ENCODE peak calls at places on chromosome 20, in eight cellular contexts. One of them, this sample, is unnamed.

GRCh38 chr20:51767867-51768758 is at the start of gene ATP9A:
- DNase-seq in cardiac fibroblast: peak
- DNase-seq in WTC11: peak
- DNase-seq in GM13976: no peak
- DNase-seq in CD8-positive, alpha-beta memory T cell: no peak
- DNase-seq in HTR-8/SVneo: peak
- DNase-seq in HuH-7: no peak
- DNase-seq in stimulated activated CD4-positive, alpha-beta T cell treated with anti-CD3 and anti-CD28 coated beads, TNF-alpha, amount 100 ng/mL, for 24 hours: no peak
- DNase-seq in this sample: peak

GRCh38 chr20:13996265-13996664 is 949 bp downstream of the MACROD2 start:
- DNase-seq in WTC11: no peak
- DNase-seq in GM13976: no peak
- DNase-seq in HuH-7: peak
- DNase-seq in stimulated activated CD4-positive, alpha-beta T cell treated with anti-CD3 and anti-CD28 coated beads, TNF-alpha, amount 100 ng/mL, for 24 hours: no peak
- DNase-seq in CD8-positive, alpha-beta memory T cell: no peak
- DNase-seq in HTR-8/SVneo: no peak
- DNase-seq in cardiac fibroblast: no peak
- DNase-seq in this sample: no peak

GRCh38 chr20:57390604-57391438 is at the start of gene RBM38:
- DNase-seq in WTC11: peak
- DNase-seq in stimulated activated CD4-positive, alpha-beta T cell treated with anti-CD3 and anti-CD28 coated beads, TNF-alpha, amount 100 ng/mL, for 24 hours: peak
- DNase-seq in CD8-positive, alpha-beta memory T cell: peak
- DNase-seq in HuH-7: peak
- DNase-seq in cardiac fibroblast: peak
- DNase-seq in GM13976: peak
- DNase-seq in HTR-8/SVneo: peak
- DNase-seq in this sample: peak

GRCh38 chr20:12394786-12395185 is 477.1 kb downstream of the BTBD3 start:
- DNase-seq in HuH-7: peak
- DNase-seq in CD8-positive, alpha-beta memory T cell: no peak
- DNase-seq in WTC11: peak
- DNase-seq in stimulated activated CD4-positive, alpha-beta T cell treated with anti-CD3 and anti-CD28 coated beads, TNF-alpha, amount 100 ng/mL, for 24 hours: no peak
- DNase-seq in cardiac fibroblast: no peak
- DNase-seq in GM13976: no peak
- DNase-seq in HTR-8/SVneo: no peak
- DNase-seq in this sample: no peak

GRCh38 chr20:39800548-39800947 is 838.4 kb downstream of the DHX35 start:
- DNase-seq in CD8-positive, alpha-beta memory T cell: no peak
- DNase-seq in cardiac fibroblast: peak
- DNase-seq in stimulated activated CD4-positive, alpha-beta T cell treated with anti-CD3 and anti-CD28 coated beads, TNF-alpha, amount 100 ng/mL, for 24 hours: no peak
- DNase-seq in HuH-7: no peak
- DNase-seq in GM13976: peak
- DNase-seq in WTC11: no peak
- DNase-seq in HTR-8/SVneo: no peak
- DNase-seq in this sample: no peak

GRCh38 chr20:59182401-59183044 is 18.9 kb downstream of the ZNF831 start:
- DNase-seq in cardiac fibroblast: no peak
- DNase-seq in GM13976: no peak
- DNase-seq in stimulated activated CD4-positive, alpha-beta T cell treated with anti-CD3 and anti-CD28 coated beads, TNF-alpha, amount 100 ng/mL, for 24 hours: no peak
- DNase-seq in WTC11: no peak
- DNase-seq in HuH-7: no peak
- DNase-seq in CD8-positive, alpha-beta memory T cell: no peak
- DNase-seq in HTR-8/SVneo: no peak
- DNase-seq in this sample: no peak

GRCh38 chr20:41034239-41034638 is 5.6 kb downstream of the TOP1 start:
- DNase-seq in stimulated activated CD4-positive, alpha-beta T cell treated with anti-CD3 and anti-CD28 coated beads, TNF-alpha, amount 100 ng/mL, for 24 hours: no peak
- DNase-seq in GM13976: no peak
- DNase-seq in HTR-8/SVneo: no peak
- DNase-seq in CD8-positive, alpha-beta memory T cell: no peak
- DNase-seq in WTC11: no peak
- DNase-seq in cardiac fibroblast: no peak
- DNase-seq in HuH-7: no peak
- DNase-seq in this sample: no peak

GRCh38 chr20:56796345-56796744 is 167.2 kb downstream of the TFAP2C start:
- DNase-seq in cardiac fibroblast: no peak
- DNase-seq in CD8-positive, alpha-beta memory T cell: no peak
- DNase-seq in HuH-7: no peak
- DNase-seq in HTR-8/SVneo: no peak
- DNase-seq in GM13976: no peak
- DNase-seq in WTC11: no peak
- DNase-seq in stimulated activated CD4-positive, alpha-beta T cell treated with anti-CD3 and anti-CD28 coated beads, TNF-alpha, amount 100 ng/mL, for 24 hours: no peak
- DNase-seq in this sample: no peak

GRCh38 chr20:2259731-2260130 is 36.1 kb upstream of the TGM3 start:
- DNase-seq in GM13976: no peak
- DNase-seq in cardiac fibroblast: no peak
- DNase-seq in HuH-7: no peak
- DNase-seq in CD8-positive, alpha-beta memory T cell: no peak
- DNase-seq in stimulated activated CD4-positive, alpha-beta T cell treated with anti-CD3 and anti-CD28 coated beads, TNF-alpha, amount 100 ng/mL, for 24 hours: no peak
- DNase-seq in WTC11: no peak
- DNase-seq in HTR-8/SVneo: no peak
- DNase-seq in this sample: no peak

GRCh38 chr20:58634121-58634817 is 16.8 kb upstream of the STX16 start:
- DNase-seq in GM13976: peak
- DNase-seq in CD8-positive, alpha-beta memory T cell: peak
- DNase-seq in stimulated activated CD4-positive, alpha-beta T cell treated with anti-CD3 and anti-CD28 coated beads, TNF-alpha, amount 100 ng/mL, for 24 hours: peak
- DNase-seq in HuH-7: no peak
- DNase-seq in cardiac fibroblast: no peak
- DNase-seq in HTR-8/SVneo: no peak
- DNase-seq in WTC11: no peak
- DNase-seq in this sample: peak

GRCh38 chr20:53609501-53610445 is 16.1 kb upstream of the ZNF217 start:
- DNase-seq in stimulated activated CD4-positive, alpha-beta T cell treated with anti-CD3 and anti-CD28 coated beads, TNF-alpha, amount 100 ng/mL, for 24 hours: peak
- DNase-seq in CD8-positive, alpha-beta memory T cell: peak
- DNase-seq in GM13976: no peak
- DNase-seq in HTR-8/SVneo: peak
- DNase-seq in WTC11: peak
- DNase-seq in cardiac fibroblast: peak
- DNase-seq in HuH-7: no peak
- DNase-seq in this sample: no peak

GRCh38 chr20:58407201-58407873 is 18.3 kb downstream of the VAPB start:
- DNase-seq in GM13976: no peak
- DNase-seq in HTR-8/SVneo: peak
- DNase-seq in HuH-7: no peak
- DNase-seq in cardiac fibroblast: peak
- DNase-seq in stimulated activated CD4-positive, alpha-beta T cell treated with anti-CD3 and anti-CD28 coated beads, TNF-alpha, amount 100 ng/mL, for 24 hours: no peak
- DNase-seq in CD8-positive, alpha-beta memory T cell: no peak
- DNase-seq in WTC11: no peak
- DNase-seq in this sample: no peak

GRCh38 chr20:3479025-3479424 is 8.2 kb downstream of the ATRN start:
- DNase-seq in stimulated activated CD4-positive, alpha-beta T cell treated with anti-CD3 and anti-CD28 coated beads, TNF-alpha, amount 100 ng/mL, for 24 hours: no peak
- DNase-seq in CD8-positive, alpha-beta memory T cell: no peak
- DNase-seq in HuH-7: no peak
- DNase-seq in cardiac fibroblast: no peak
- DNase-seq in HTR-8/SVneo: no peak
- DNase-seq in WTC11: no peak
- DNase-seq in GM13976: no peak
- DNase-seq in this sample: no peak

GRCh38 chr20:62011403-62011791 is 54.3 kb downstream of the TAF4 start:
- DNase-seq in WTC11: no peak
- DNase-seq in CD8-positive, alpha-beta memory T cell: no peak
- DNase-seq in cardiac fibroblast: no peak
- DNase-seq in HTR-8/SVneo: no peak
- DNase-seq in GM13976: no peak
- DNase-seq in stimulated activated CD4-positive, alpha-beta T cell treated with anti-CD3 and anti-CD28 coated beads, TNF-alpha, amount 100 ng/mL, for 24 hours: no peak
- DNase-seq in HuH-7: no peak
- DNase-seq in this sample: no peak

GRCh38 chr20:57934007-57934805 is 224.4 kb upstream of the PMEPA1 start:
- DNase-seq in GM13976: no peak
- DNase-seq in HuH-7: no peak
- DNase-seq in HTR-8/SVneo: no peak
- DNase-seq in WTC11: no peak
- DNase-seq in CD8-positive, alpha-beta memory T cell: no peak
- DNase-seq in stimulated activated CD4-positive, alpha-beta T cell treated with anti-CD3 and anti-CD28 coated beads, TNF-alpha, amount 100 ng/mL, for 24 hours: no peak
- DNase-seq in cardiac fibroblast: no peak
- DNase-seq in this sample: no peak

GRCh38 chr20:699811-700338 is 24.3 kb upstream of the SCRT2 start:
- DNase-seq in CD8-positive, alpha-beta memory T cell: no peak
- DNase-seq in stimulated activated CD4-positive, alpha-beta T cell treated with anti-CD3 and anti-CD28 coated beads, TNF-alpha, amount 100 ng/mL, for 24 hours: no peak
- DNase-seq in cardiac fibroblast: no peak
- DNase-seq in HuH-7: no peak
- DNase-seq in GM13976: no peak
- DNase-seq in WTC11: peak
- DNase-seq in HTR-8/SVneo: no peak
- DNase-seq in this sample: no peak

GRCh38 chr20:46375771-46376170 is 30.6 kb downstream of the ELMO2 start:
- DNase-seq in HTR-8/SVneo: no peak
- DNase-seq in CD8-positive, alpha-beta memory T cell: no peak
- DNase-seq in stimulated activated CD4-positive, alpha-beta T cell treated with anti-CD3 and anti-CD28 coated beads, TNF-alpha, amount 100 ng/mL, for 24 hours: no peak
- DNase-seq in GM13976: no peak
- DNase-seq in HuH-7: no peak
- DNase-seq in WTC11: no peak
- DNase-seq in cardiac fibroblast: peak
- DNase-seq in this sample: no peak

GRCh38 chr20:58776109-58776508 is 74.6 kb downstream of the GNAS-AS1 start:
- DNase-seq in WTC11: no peak
- DNase-seq in HuH-7: no peak
- DNase-seq in GM13976: no peak
- DNase-seq in stimulated activated CD4-positive, alpha-beta T cell treated with anti-CD3 and anti-CD28 coated beads, TNF-alpha, amount 100 ng/mL, for 24 hours: no peak
- DNase-seq in CD8-positive, alpha-beta memory T cell: no peak
- DNase-seq in cardiac fibroblast: no peak
- DNase-seq in HTR-8/SVneo: no peak
- DNase-seq in this sample: no peak

GRCh38 chr20:658202-658601 is 5.2 kb upstream of the SRXN1 start:
- DNase-seq in stimulated activated CD4-positive, alpha-beta T cell treated with anti-CD3 and anti-CD28 coated beads, TNF-alpha, amount 100 ng/mL, for 24 hours: no peak
- DNase-seq in HuH-7: no peak
- DNase-seq in GM13976: no peak
- DNase-seq in WTC11: no peak
- DNase-seq in cardiac fibroblast: no peak
- DNase-seq in CD8-positive, alpha-beta memory T cell: no peak
- DNase-seq in HTR-8/SVneo: no peak
- DNase-seq in this sample: no peak

GRCh38 chr20:1391640-1392442 is 1.0 kb downstream of the FKBP1A start:
- DNase-seq in CD8-positive, alpha-beta memory T cell: no peak
- DNase-seq in HuH-7: no peak
- DNase-seq in WTC11: no peak
- DNase-seq in GM13976: peak
- DNase-seq in HTR-8/SVneo: no peak
- DNase-seq in cardiac fibroblast: peak
- DNase-seq in stimulated activated CD4-positive, alpha-beta T cell treated with anti-CD3 and anti-CD28 coated beads, TNF-alpha, amount 100 ng/mL, for 24 hours: no peak
- DNase-seq in this sample: no peak

GRCh38 chr20:42484790-42485365 is 704.8 kb downstream of the PTPRT start:
- DNase-seq in stimulated activated CD4-positive, alpha-beta T cell treated with anti-CD3 and anti-CD28 coated beads, TNF-alpha, amount 100 ng/mL, for 24 hours: no peak
- DNase-seq in cardiac fibroblast: no peak
- DNase-seq in CD8-positive, alpha-beta memory T cell: no peak
- DNase-seq in HuH-7: no peak
- DNase-seq in WTC11: no peak
- DNase-seq in GM13976: no peak
- DNase-seq in HTR-8/SVneo: no peak
- DNase-seq in this sample: no peak

GRCh38 chr20:37518606-37519507 is 2.2 kb upstream of the NNAT start:
- DNase-seq in cardiac fibroblast: no peak
- DNase-seq in stimulated activated CD4-positive, alpha-beta T cell treated with anti-CD3 and anti-CD28 coated beads, TNF-alpha, amount 100 ng/mL, for 24 hours: no peak
- DNase-seq in WTC11: no peak
- DNase-seq in GM13976: no peak
- DNase-seq in CD8-positive, alpha-beta memory T cell: no peak
- DNase-seq in HTR-8/SVneo: no peak
- DNase-seq in HuH-7: no peak
- DNase-seq in this sample: no peak

GRCh38 chr20:62675156-62675871 is 33.0 kb downstream of the SLCO4A1 start:
- DNase-seq in cardiac fibroblast: no peak
- DNase-seq in HuH-7: no peak
- DNase-seq in CD8-positive, alpha-beta memory T cell: peak
- DNase-seq in GM13976: no peak
- DNase-seq in HTR-8/SVneo: peak
- DNase-seq in stimulated activated CD4-positive, alpha-beta T cell treated with anti-CD3 and anti-CD28 coated beads, TNF-alpha, amount 100 ng/mL, for 24 hours: no peak
- DNase-seq in WTC11: no peak
- DNase-seq in this sample: no peak

GRCh38 chr20:46021361-46022359 is 7.4 kb upstream of the SLC12A5 start:
- DNase-seq in HTR-8/SVneo: peak
- DNase-seq in GM13976: peak
- DNase-seq in stimulated activated CD4-positive, alpha-beta T cell treated with anti-CD3 and anti-CD28 coated beads, TNF-alpha, amount 100 ng/mL, for 24 hours: no peak
- DNase-seq in CD8-positive, alpha-beta memory T cell: peak
- DNase-seq in cardiac fibroblast: no peak
- DNase-seq in WTC11: peak
- DNase-seq in HuH-7: peak
- DNase-seq in this sample: peak

GRCh38 chr20:4815618-4816017 is 93.9 kb downstream of the PRND start:
- DNase-seq in HuH-7: no peak
- DNase-seq in HTR-8/SVneo: no peak
- DNase-seq in CD8-positive, alpha-beta memory T cell: no peak
- DNase-seq in stimulated activated CD4-positive, alpha-beta T cell treated with anti-CD3 and anti-CD28 coated beads, TNF-alpha, amount 100 ng/mL, for 24 hours: no peak
- DNase-seq in cardiac fibroblast: no peak
- DNase-seq in GM13976: no peak
- DNase-seq in WTC11: no peak
- DNase-seq in this sample: no peak

GRCh38 chr20:37417146-37417856 is 71.4 kb downstream of the SRC start:
- DNase-seq in HuH-7: no peak
- DNase-seq in cardiac fibroblast: no peak
- DNase-seq in stimulated activated CD4-positive, alpha-beta T cell treated with anti-CD3 and anti-CD28 coated beads, TNF-alpha, amount 100 ng/mL, for 24 hours: no peak
- DNase-seq in CD8-positive, alpha-beta memory T cell: no peak
- DNase-seq in WTC11: no peak
- DNase-seq in GM13976: no peak
- DNase-seq in HTR-8/SVneo: no peak
- DNase-seq in this sample: no peak

GRCh38 chr20:38222231-38222922 is 38.2 kb downstream of the KIAA1755 start:
- DNase-seq in HTR-8/SVneo: peak
- DNase-seq in HuH-7: peak
- DNase-seq in WTC11: peak
- DNase-seq in stimulated activated CD4-positive, alpha-beta T cell treated with anti-CD3 and anti-CD28 coated beads, TNF-alpha, amount 100 ng/mL, for 24 hours: peak
- DNase-seq in cardiac fibroblast: peak
- DNase-seq in CD8-positive, alpha-beta memory T cell: peak
- DNase-seq in GM13976: peak
- DNase-seq in this sample: peak

GRCh38 chr20:38676576-38676975 is 47.7 kb upstream of the SLC32A1 start:
- DNase-seq in HuH-7: no peak
- DNase-seq in stimulated activated CD4-positive, alpha-beta T cell treated with anti-CD3 and anti-CD28 coated beads, TNF-alpha, amount 100 ng/mL, for 24 hours: no peak
- DNase-seq in WTC11: no peak
- DNase-seq in CD8-positive, alpha-beta memory T cell: no peak
- DNase-seq in GM13976: no peak
- DNase-seq in cardiac fibroblast: no peak
- DNase-seq in HTR-8/SVneo: no peak
- DNase-seq in this sample: no peak

GRCh38 chr20:44186674-44187053 is 324 bp downstream of the JPH2 start:
- DNase-seq in HuH-7: no peak
- DNase-seq in WTC11: peak
- DNase-seq in cardiac fibroblast: no peak
- DNase-seq in CD8-positive, alpha-beta memory T cell: no peak
- DNase-seq in HTR-8/SVneo: peak
- DNase-seq in stimulated activated CD4-positive, alpha-beta T cell treated with anti-CD3 and anti-CD28 coated beads, TNF-alpha, amount 100 ng/mL, for 24 hours: no peak
- DNase-seq in GM13976: no peak
- DNase-seq in this sample: no peak